ENCODE peak calls at places on chromosome 19, in four cellular contexts. R is T1000; P is stimulated activated naive CD8-positive, alpha-beta T cell treated with anti-CD3 and anti-CD28 coated beads, Interleukin-15, amount 100 ng/mL, for 72 hours; F is stimulated activated CD4-positive, alpha-beta T cell treated with anti-CD3 and anti-CD28 coated beads, Interleukin-1b, Interleukin-23, amount 100 ng/mL, for 1 hour. V is an unnamed sample.

GRCh38 chr19:32287811-32288227 is 57.6 kb upstream of the ZNF507 start:
- DNase-seq in F (no peak), P (peak; percentile 13), R (no peak), V (peak; percentile 73)

GRCh38 chr19:55251296-55252081 is 7.3 kb downstream of the PPP6R1 start:
- DNase-seq in P (peak; percentile 57), R (no peak), F (no peak), V (no peak)

GRCh38 chr19:33686246-33686645 is 64.5 kb downstream of the CHST8 start:
- DNase-seq in P (no peak), R (no peak), F (no peak), V (no peak)

GRCh38 chr19:16627194-16627927 is 643 bp downstream of the MED26 start:
- DNase-seq in R (no peak), P (peak; percentile 34), F (no peak), V (no peak)

GRCh38 chr19:4390862-4391693 is 9.3 kb downstream of the SH3GL1 start:
- DNase-seq in R (no peak), F (no peak), P (no peak), V (peak; percentile 43)

GRCh38 chr19:36379510-36379819 is 464 bp upstream of the ZFP14 start:
- DNase-seq in R (no peak), F (no peak), P (no peak), V (no peak)

GRCh38 chr19:46625731-46626130 is 842 bp upstream of the PTGIR start:
- DNase-seq in F (no peak), R (no peak), P (no peak), V (no peak)

GRCh38 chr19:37537391-37537947 is 30.7 kb downstream of the ZNF793 start:
- DNase-seq in R (no peak), F (no peak), P (no peak), V (no peak)

GRCh38 chr19:5624154-5624663 is 1.3 kb downstream of the SAFB start:
- DNase-seq in R (no peak), F (no peak), P (no peak), V (peak; percentile 57)

GRCh38 chr19:37936166-37936565 is 29.2 kb downstream of the SIPA1L3 start:
- DNase-seq in R (no peak), F (no peak), P (no peak), V (no peak)

GRCh38 chr19:14434543-14435319 is 1.6 kb downstream of the PKN1 start:
- DNase-seq in P (peak; percentile 61), R (no peak), F (no peak), V (peak; percentile 45)

GRCh38 chr19:30003862-30004261 is 61.8 kb downstream of the URI1 start:
- DNase-seq in R (no peak), P (no peak), F (no peak), V (no peak)

GRCh38 chr19:41352609-41353465 is 885 bp downstream of the TGFB1 start:
- DNase-seq in P (peak; percentile 86), R (peak; percentile 29), F (peak; percentile 69), V (peak; percentile 36)

GRCh38 chr19:51698296-51698695 is 5.2 kb downstream of the SPACA6 start:
- DNase-seq in P (no peak), F (no peak), R (no peak), V (no peak)

GRCh38 chr19:2250765-2251576 is 1.8 kb downstream of the AMH start:
- DNase-seq in P (no peak), F (no peak), R (no peak), V (no peak)

GRCh38 chr19:1027953-1028902 is 1.8 kb downstream of the CNN2 start:
- DNase-seq in P (peak; percentile 63), F (no peak), R (peak; percentile 89), V (peak; percentile 97)

GRCh38 chr19:9793051-9793591 is 24.6 kb upstream of the ZNF846 start:
- DNase-seq in F (peak; percentile 28), R (peak; percentile 61), P (no peak), V (peak; percentile 38)

GRCh38 chr19:726993-727956 is 18.5 kb downstream of the PALM start:
- DNase-seq in P (no peak), F (no peak), R (no peak), V (no peak)

GRCh38 chr19:995051-995827 is 5.0 kb upstream of the GRIN3B start:
- DNase-seq in R (no peak), P (no peak), F (no peak), V (no peak)

GRCh38 chr19:46460981-46461380 is 10.4 kb downstream of the PNMA8A start:
- DNase-seq in R (no peak), F (no peak), P (no peak), V (no peak)

GRCh38 chr19:41810301-41810700 is 13.9 kb downstream of the CEACAM3 start:
- DNase-seq in P (no peak), F (no peak), R (no peak), V (no peak)

GRCh38 chr19:9597027-9597426 is 12.7 kb upstream of the ZNF121 start:
- DNase-seq in P (no peak), R (peak; percentile 46), F (no peak), V (peak; percentile 62)

GRCh38 chr19:57615346-57615745 is 1.3 kb downstream of the ZNF134 start:
- DNase-seq in F (no peak), R (no peak), P (no peak), V (no peak)

GRCh38 chr19:2540646-2541454 is 64.9 kb downstream of the GADD45B start:
- DNase-seq in R (peak; percentile 98), F (no peak), P (no peak), V (peak; percentile 98)

GRCh38 chr19:42601811-42602443 is 7.2 kb upstream of the CEACAM8 start:
- DNase-seq in F (no peak), R (peak; percentile 18), P (no peak), V (no peak)

GRCh38 chr19:34244611-34245299 is 9.6 kb upstream of the GARRE1 start:
- DNase-seq in P (no peak), F (no peak), R (no peak), V (no peak)

GRCh38 chr19:52170863-52171320 is 529 bp downstream of the ZNF836 start:
- DNase-seq in P (no peak), F (no peak), R (no peak), V (no peak)

GRCh38 chr19:55289117-55289796 is 5.5 kb downstream of the BRSK1 start:
- DNase-seq in F (no peak), P (no peak), R (no peak), V (no peak)

GRCh38 chr19:51103811-51104470 is 4.3 kb downstream of the CTU1 start:
- DNase-seq in P (no peak), F (no peak), R (no peak), V (no peak)

GRCh38 chr19:10256551-10256950 is 4.5 kb downstream of the MRPL4 start:
- DNase-seq in P (no peak), F (no peak), R (no peak), V (no peak)

GRCh38 chr19:45506991-45507863 is at the start of gene VASP:
- DNase-seq in F (peak; percentile 85), R (peak; percentile 56), P (peak; percentile 95), V (peak; percentile 75)

GRCh38 chr19:18321729-18322091 is 1.2 kb downstream of the LSM4 start:
- DNase-seq in R (no peak), F (no peak), P (peak; percentile 54), V (no peak)

GRCh38 chr19:29515233-29515619 is 10.6 kb upstream of the VSTM2B start:
- DNase-seq in F (no peak), P (no peak), R (no peak), V (no peak)

GRCh38 chr19:34109596-34109995 is 62.7 kb upstream of the LSM14A start:
- DNase-seq in P (no peak), R (no peak), F (no peak), V (no peak)

V was measured in fibroblast of gingiva.